ENCODE peak calls at places on chromosome 12, in eight cellular contexts. D is lung, N is SK-N-SH, R is fibroblast of mammary gland, X is left ventricle myocardium inferior, T is endothelial cell, Y is astrocyte of the cerebellum, B is neural crest cell. M is an unnamed sample.

GRCh38 chr12:82793882-82794281 is 107.2 kb downstream of the TMTC2 start:
- DNase-seq in D (no peak), R (no peak), X (no peak), Y (no peak), T (no peak), N (no peak), B (no peak), M (no peak)

GRCh38 chr12:44015333-44015941 is 179.6 kb downstream of the TMEM117 start:
- DNase-seq in T (no peak), X (no peak), N (peak), Y (peak), R (peak), D (no peak), B (no peak), M (no peak)

GRCh38 chr12:125889742-125890141 is 824.5 kb downstream of the AACS start:
- DNase-seq in X (no peak), D (no peak), R (no peak), T (no peak), Y (peak), B (no peak), N (no peak), M (no peak)

GRCh38 chr12:69157023-69157655 is 82.2 kb upstream of the CPSF6 start:
- DNase-seq in Y (peak), N (peak), T (peak), D (peak), X (peak), B (peak), R (peak), M (peak)

GRCh38 chr12:83866477-83866876 is 1046.1 kb downstream of the SLC6A15 start:
- DNase-seq in D (no peak), X (no peak), B (no peak), Y (no peak), N (no peak), T (no peak), R (no peak), M (no peak)

GRCh38 chr12:24600996-24601395 is 347.9 kb downstream of the BCAT1 start:
- DNase-seq in R (peak), N (no peak), D (no peak), T (no peak), Y (peak), B (no peak), X (no peak), M (no peak)

GRCh38 chr12:25648460-25648859 is 95.4 kb upstream of the LMNTD1 start:
- DNase-seq in T (peak), R (peak), B (no peak), N (peak), X (peak), Y (peak), D (peak), M (peak)

GRCh38 chr12:80053048-80053790 is 46.1 kb upstream of the OTOGL start:
- DNase-seq in T (no peak), D (peak), N (peak), Y (peak), R (peak), X (peak), B (no peak), M (no peak)

GRCh38 chr12:62347922-62348650 is 87.9 kb downstream of the USP15 start:
- DNase-seq in T (no peak), B (no peak), R (peak), N (no peak), Y (peak), X (no peak), D (no peak), M (no peak)

GRCh38 chr12:59151243-59151642 is 230.9 kb upstream of the LRIG3 start:
- DNase-seq in B (no peak), N (no peak), Y (no peak), T (no peak), D (no peak), X (no peak), R (peak), M (no peak)

GRCh38 chr12:79587368-79587767 is 103.4 kb downstream of the PAWR start:
- DNase-seq in D (no peak), B (no peak), Y (no peak), X (no peak), N (no peak), T (no peak), R (no peak), M (no peak)

GRCh38 chr12:95424271-95424994 is 49.5 kb upstream of the METAP2 start:
- DNase-seq in N (no peak), T (no peak), R (no peak), Y (no peak), B (no peak), D (peak), X (no peak), M (no peak)

GRCh38 chr12:5868585-5869295 is 76.3 kb downstream of the ANO2 start:
- DNase-seq in Y (no peak), D (no peak), N (no peak), T (no peak), X (no peak), R (no peak), B (no peak), M (no peak)

GRCh38 chr12:78470354-78471195 is 394.0 kb upstream of the SYT1 start:
- DNase-seq in N (peak), X (no peak), Y (peak), D (no peak), B (peak), T (peak), R (peak), M (peak)

GRCh38 chr12:12684375-12685106 is 11.4 kb downstream of the GPR19 start:
- DNase-seq in Y (peak), X (no peak), D (no peak), T (peak), R (peak), N (peak), B (peak), M (peak)

GRCh38 chr12:82057770-82058169 is 298.6 kb upstream of the PPFIA2 start:
- DNase-seq in Y (peak), T (no peak), B (no peak), X (no peak), D (no peak), N (no peak), R (no peak), M (no peak)

GRCh38 chr12:113134521-113134951 is 1.0 kb downstream of the RASAL1 start:
- DNase-seq in T (no peak), N (no peak), B (no peak), X (no peak), Y (no peak), D (no peak), R (no peak), M (no peak)

GRCh38 chr12:120234643-120235368 is 30.7 kb downstream of the PXN start:
- DNase-seq in X (peak), D (peak), Y (peak), B (peak), N (peak), T (peak), R (peak), M (peak)

GRCh38 chr12:132205271-132206092 is 61.2 kb downstream of the NOC4L start:
- DNase-seq in R (no peak), T (no peak), D (no peak), X (no peak), Y (no peak), N (peak), B (no peak), M (no peak)

GRCh38 chr12:49953146-49953545 is 2.6 kb downstream of the AQP2 start:
- DNase-seq in D (no peak), Y (no peak), N (no peak), R (no peak), X (no peak), T (no peak), B (no peak), M (no peak)

GRCh38 chr12:65232490-65233077 is 45.9 kb upstream of the MSRB3 start:
- DNase-seq in R (peak), D (no peak), B (no peak), X (no peak), N (peak), Y (peak), T (no peak), M (no peak)

GRCh38 chr12:98698603-98699463 is 53.7 kb downstream of the APAF1 start:
- DNase-seq in B (no peak), D (peak), N (peak), Y (peak), T (peak), R (peak), X (peak), M (peak)

GRCh38 chr12:89348894-89349669 is 3.2 kb downstream of the DUSP6 start:
- DNase-seq in R (no peak), D (no peak), B (no peak), N (no peak), X (no peak), T (no peak), Y (no peak), M (no peak)

GRCh38 chr12:98137278-98137677 is 378.1 kb upstream of the TMPO start:
- DNase-seq in B (no peak), R (no peak), X (no peak), D (no peak), Y (no peak), N (no peak), T (no peak), M (no peak)

GRCh38 chr12:103756443-103756842 is 84.6 kb downstream of the NT5DC3 start:
- DNase-seq in X (no peak), D (no peak), B (no peak), Y (no peak), R (no peak), T (no peak), N (no peak), M (no peak)

GRCh38 chr12:106195638-106196037 is 52.2 kb downstream of the CKAP4 start:
- DNase-seq in R (peak), N (no peak), D (peak), T (no peak), B (no peak), X (peak), Y (peak), M (no peak)

GRCh38 chr12:89245090-89245489 is 107.2 kb downstream of the DUSP6 start:
- DNase-seq in B (no peak), D (no peak), R (no peak), Y (no peak), N (no peak), X (no peak), T (no peak), M (no peak)

GRCh38 chr12:114403044-114403689 is 2.8 kb downstream of the TBX5 start:
- DNase-seq in N (peak), R (peak), D (no peak), B (peak), T (peak), X (peak), Y (no peak), M (peak)

GRCh38 chr12:58916891-58917570 is 3.3 kb downstream of the LRIG3 start:
- DNase-seq in B (no peak), N (no peak), R (peak), T (no peak), D (no peak), Y (peak), X (no peak), M (no peak)

DNA sequence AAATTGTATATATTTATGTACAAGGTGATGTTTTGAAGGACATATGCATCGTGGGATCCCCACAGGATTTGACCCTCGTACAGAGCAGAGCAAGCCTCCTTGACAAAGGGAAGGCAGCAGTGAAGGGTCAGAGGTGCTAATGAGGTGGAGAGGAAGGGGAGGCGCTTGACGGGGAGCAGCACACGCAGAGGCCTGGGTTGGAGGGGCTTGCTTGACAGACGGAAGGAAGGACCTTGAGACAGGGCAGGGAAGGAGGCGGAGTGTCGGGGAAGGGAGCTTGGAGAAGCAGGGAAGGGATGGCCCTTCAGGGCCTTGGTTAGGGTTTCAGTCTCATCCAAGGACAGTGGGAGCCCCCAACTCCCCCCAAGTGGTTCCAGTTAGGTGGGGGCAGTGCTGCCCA is 52.6 kb downstream of the ZNF664 start:
- DNase-seq in X (no peak), R (no peak), D (no peak), N (no peak), T (no peak), Y (no peak), B (no peak), M (no peak)
- TF ChIP-seq CTCF in X (no peak), R (no peak), D (no peak), N (no peak), T (no peak), Y (no peak), B (no peak), M (no peak)

GRCh38 chr12:4303750-4304149 is 17.3 kb upstream of the TIGAR start:
- DNase-seq in N (no peak), D (no peak), T (no peak), Y (no peak), B (no peak), R (no peak), X (no peak), M (peak)

GRCh38 chr12:4312251-4312650 is 8.8 kb upstream of the TIGAR start:
- DNase-seq in X (no peak), R (no peak), D (no peak), B (no peak), N (no peak), T (no peak), Y (no peak), M (no peak)

GRCh38 chr12:4308334-4308960 is 12.6 kb upstream of the TIGAR start:
- DNase-seq in Y (no peak), D (no peak), X (no peak), T (no peak), N (no peak), B (no peak), R (no peak), M (no peak)

GRCh38 chr12:4302881-4303280 is 18.1 kb upstream of the TIGAR start:
- DNase-seq in X (no peak), N (no peak), D (no peak), T (no peak), B (no peak), Y (no peak), R (no peak), M (no peak)

GRCh38 chr12:4307593-4308333 is 13.2 kb upstream of the TIGAR start:
- DNase-seq in D (peak), B (peak), Y (peak), N (peak), T (peak), R (peak), X (peak), M (peak)
- TF ChIP-seq CTCF in D (peak), B (peak), Y (peak), N (peak), T (peak), R (peak), X (peak), M (peak)

DNA sequence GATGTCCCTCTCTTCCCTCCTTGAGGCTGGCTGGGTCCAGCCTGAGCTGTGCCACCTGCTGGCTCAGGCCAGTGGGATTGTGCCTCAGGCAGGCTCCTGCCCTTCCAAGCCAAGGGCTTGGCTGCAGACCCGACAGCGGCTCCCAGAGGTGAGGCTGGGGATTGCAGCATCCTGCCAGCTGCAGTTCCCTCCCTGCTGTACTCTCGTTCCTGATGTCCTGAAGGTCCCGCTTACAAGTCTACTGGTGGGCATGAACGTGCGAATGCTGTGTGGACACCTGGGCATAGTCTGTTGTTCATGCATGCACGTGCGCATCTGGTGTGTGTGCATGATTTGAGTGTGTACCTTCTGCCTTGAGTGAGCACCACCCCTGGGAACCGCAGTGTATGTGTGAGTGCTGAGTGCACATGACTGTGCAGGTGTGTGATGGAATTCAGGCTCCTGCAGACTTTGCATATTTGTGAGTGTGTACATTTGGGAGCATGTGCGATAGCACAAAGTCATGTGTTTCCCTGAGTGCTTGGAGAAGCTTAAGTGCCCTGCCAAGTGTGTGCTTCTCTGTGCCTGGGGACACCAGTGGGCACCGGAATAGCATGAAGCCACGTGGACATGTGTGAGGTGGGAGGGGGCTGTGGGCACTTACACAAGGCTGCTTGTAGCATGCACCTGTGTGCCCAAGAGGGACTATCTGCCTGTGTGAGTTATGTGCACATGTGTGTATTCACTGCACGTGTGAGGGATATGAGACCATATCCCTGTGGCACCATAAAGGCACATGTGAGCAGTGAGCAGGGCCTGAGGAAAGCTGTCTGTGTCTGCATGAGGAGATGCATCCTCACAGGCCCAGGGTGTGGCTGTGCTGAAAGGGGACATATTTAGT is 19.3 kb upstream of the KRT7 start:
- DNase-seq in X (peak), Y (peak), B (peak), T (peak), D (peak), R (peak), N (peak), M (peak)
- TF ChIP-seq CTCF in X (peak), Y (peak), B (peak), T (peak), D (peak), R (peak), N (peak), M (peak)

GRCh38 chr12:54032627-54033100 is at the start of gene HOXC5:
- DNase-seq in R (peak), Y (peak), B (peak), T (peak), D (peak), X (peak), N (peak), M (peak)

GRCh38 chr12:54034784-54035310 is 2.0 kb downstream of the HOXC5 start:
- DNase-seq in Y (no peak), D (no peak), B (no peak), X (no peak), R (no peak), N (no peak), T (no peak), M (no peak)

GRCh38 chr12:54033106-54033979 is 493 bp downstream of the HOXC5 start:
- DNase-seq in Y (no peak), B (no peak), T (no peak), D (no peak), N (peak), R (peak), X (no peak), M (no peak)

GRCh38 chr12:54035561-54036377 is 2.9 kb downstream of the HOXC5 start:
- DNase-seq in R (no peak), B (no peak), T (no peak), N (peak), D (no peak), X (no peak), Y (no peak), M (no peak)

GRCh38 chr12:54033980-54034783 is 1.3 kb downstream of the HOXC5 start:
- DNase-seq in X (no peak), N (peak), D (no peak), Y (no peak), B (no peak), T (no peak), R (peak), M (no peak)
- TF ChIP-seq CTCF in X (no peak), N (no peak), D (no peak), Y (no peak), B (no peak), T (no peak), R (no peak), M (no peak)

DNA sequence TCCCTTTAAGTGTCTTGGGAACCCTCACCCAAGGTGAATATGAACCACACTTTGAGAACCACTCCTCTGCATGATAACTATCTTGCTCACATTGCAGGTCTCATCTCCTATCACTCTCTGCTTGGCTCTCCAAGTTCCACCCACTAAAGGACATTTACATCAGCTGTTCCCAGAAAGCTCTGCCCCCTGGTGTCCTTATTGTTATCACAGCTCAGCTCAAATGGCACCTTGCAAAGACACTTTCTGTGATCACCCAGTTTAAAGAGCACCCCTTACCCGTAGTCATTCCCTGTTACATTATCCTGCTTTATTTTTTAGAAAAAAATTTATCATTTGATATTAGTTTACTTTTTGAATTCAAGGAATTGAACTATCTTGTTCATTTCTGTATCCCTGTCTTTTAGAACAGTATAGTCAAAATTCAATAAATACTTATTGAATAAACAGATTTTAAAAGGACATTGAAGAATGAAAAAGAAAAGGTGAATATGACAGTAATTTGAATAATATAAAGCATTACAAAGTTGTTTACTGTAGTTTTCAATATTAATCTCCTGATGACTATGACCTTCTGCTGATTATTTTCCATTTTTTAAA is 20.5 kb upstream of the GUCY2C start:
- DNase-seq in Y (peak), T (peak), X (no peak), R (peak), N (peak), B (peak), D (peak), M (peak)
- TF ChIP-seq CTCF in Y (peak), T (peak), X (peak), R (peak), N (peak), B (peak), D (peak), M (peak)

GRCh38 chr12:15011162-15011561 is 38.3 kb downstream of the PDE6H start:
- DNase-seq in X (no peak), T (no peak), N (no peak), B (no peak), D (no peak), Y (no peak), R (peak), M (no peak)
- TF ChIP-seq CTCF in X (no peak), T (no peak), N (peak), B (peak), D (no peak), Y (peak), R (peak), M (no peak)

GRCh38 chr12:31499567-31499966 is 91.4 kb downstream of the DENND5B start:
- DNase-seq in T (no peak), D (no peak), R (no peak), X (no peak), N (no peak), B (no peak), Y (no peak), M (no peak)

GRCh38 chr12:31492599-31493196 is 98.2 kb downstream of the DENND5B start:
- DNase-seq in R (no peak), B (no peak), N (no peak), X (no peak), D (no peak), Y (no peak), T (no peak), M (no peak)

GRCh38 chr12:31494455-31494854 is 96.5 kb downstream of the DENND5B start:
- DNase-seq in T (no peak), Y (no peak), D (no peak), N (no peak), R (no peak), B (no peak), X (no peak), M (no peak)

GRCh38 chr12:31496257-31496656 is 94.7 kb downstream of the DENND5B start:
- DNase-seq in B (no peak), N (peak), X (no peak), Y (no peak), R (peak), D (no peak), T (no peak), M (no peak)

GRCh38 chr12:31498424-31498823 is 92.5 kb downstream of the DENND5B start:
- DNase-seq in B (no peak), Y (no peak), N (no peak), T (no peak), D (no peak), X (no peak), R (no peak), M (no peak)
- TF ChIP-seq CTCF in B (no peak), Y (no peak), N (no peak), T (no peak), D (no peak), X (no peak), R (no peak), M (no peak)

M was measured in glutamatergic neuron.